ENCODE peak calls at places on chromosomes 12 and 14, in four cellular contexts. K is T-cell, T is AG10803, C is head of caudate nucleus. S is an unnamed sample.

GRCh38 chr14:21978184-21978998 is 304.8 kb upstream of the OR4E1 start:
- DNase-seq in K (peak; percentile 46), T (peak; percentile 2), C (no peak), S (no peak)

GRCh38 chr12:127245437-127245836 is 1021.5 kb upstream of the TMEM132C start:
- DNase-seq in K (no peak), T (peak; percentile 61), C (no peak), S (no peak)

GRCh38 chr14:62957562-62957961 is 87.7 kb downstream of the KCNH5 start:
- DNase-seq in K (no peak), T (peak; percentile 31), C (no peak), S (no peak)

GRCh38 chr12:105670664-105671063 is 340.2 kb downstream of the C12orf75 start:
- DNase-seq in K (no peak), T (peak; percentile 94), C (no peak), S (no peak)

GRCh38 chr12:55822228-55822627 is 4.4 kb downstream of the ORMDL2 start:
- DNase-seq in K (no peak), T (no peak), C (no peak), S (no peak)

GRCh38 chr14:72590577-72590976 is 303.3 kb downstream of the DPF3 start:
- DNase-seq in K (no peak), T (no peak), C (no peak), S (no peak)

GRCh38 chr12:47547077-47547476 is 158.8 kb downstream of the RPAP3 start:
- DNase-seq in K (no peak), T (peak; percentile 51), C (no peak), S (no peak)

GRCh38 chr14:75699331-75699730 is 38.3 kb downstream of the TTLL5 start:
- DNase-seq in K (no peak), T (no peak), C (no peak), S (no peak)

GRCh38 chr14:101927859-101928258 is 36.5 kb upstream of the DYNC1H1 start:
- DNase-seq in K (no peak), T (peak; percentile 95), C (peak; percentile 64), S (no peak)

GRCh38 chr14:105647784-105648608 is 121.6 kb downstream of the TMEM121 start:
- DNase-seq in K (no peak), T (no peak), C (no peak), S (no peak)

GRCh38 chr12:54279227-54279631 is 693 bp downstream of the CBX5 start:
- DNase-seq in K (no peak), T (no peak), C (no peak), S (no peak)

GRCh38 chr14:101821528-101821927 is 60.0 kb downstream of the PPP2R5C start:
- DNase-seq in K (no peak), T (no peak), C (no peak), S (no peak)

GRCh38 chr14:71931492-71932228 is 569 bp upstream of the RGS6 start:
- DNase-seq in K (no peak), T (no peak), C (no peak), S (peak; percentile 20)

GRCh38 chr14:75981826-75982723 is at the start of gene TGFB3:
- DNase-seq in K (peak; percentile 73), T (peak; percentile 92), C (peak; percentile 80), S (peak; percentile 79)

GRCh38 chr12:109797905-109798669 is 35.1 kb downstream of the TRPV4 start:
- DNase-seq in K (no peak), T (no peak), C (no peak), S (no peak)

GRCh38 chr14:55277972-55278740 is 6.9 kb downstream of the FBXO34 start:
- DNase-seq in K (no peak), T (no peak), C (no peak), S (no peak)